ENCODE peak calls at places on chromosomes 7 and 10, in five cellular contexts. T is gastrocnemius medialis, V is tibial artery, F is ovary, Q is adrenal gland. D is an unnamed sample. For H3K9me3 and H3K36me3, the result is how much of the 10 kb centered on the place peaks cover.

GRCh38 chr10:50417486-50417905 is 166.2 kb upstream of the ASAH2 start:
- DNase-seq in T (no peak), V (no peak), F (no peak), Q (no peak), D (no peak)

GRCh38 chr10:60350400-60350799 is 39.3 kb downstream of the ANK3 start:
- DNase-seq in T (no peak), V (no peak), F (no peak), Q (no peak), D (no peak)

GRCh38 chr10:14603539-14604102 is 171.1 kb downstream of the FAM107B start:
- DNase-seq in T (no peak), V (no peak), F (no peak), Q (no peak), D (no peak)

GRCh38 chr7:100882201-100882600 is 7.3 kb downstream of the SRRT start:
- DNase-seq in T (no peak), V (no peak), F (no peak), Q (no peak), D (no peak)

GRCh38 chr10:17644485-17644964 is 574 bp downstream of the STAM start:
- DNase-seq in T (no peak), V (no peak), F (no peak), Q (no peak), D (no peak)

GRCh38 chr10:21525367-21526183 is at the start of gene SKIDA1:
- DNase-seq in T (peak), V (peak), F (peak), Q (peak), D (peak)

GRCh38 chr10:85734791-85735190 is 631.8 kb downstream of the GRID1 start:
- DNase-seq in T (no peak), V (no peak), F (no peak), Q (no peak), D (no peak)

GRCh38 chr10:90652519-90652918 is 205.3 kb downstream of the HTR7 start:
- DNase-seq in T (no peak), V (no peak), F (no peak), Q (no peak), D (no peak)

GRCh38 chr7:19294629-19295028 is 149.4 kb upstream of the FERD3L start:
- DNase-seq in T (no peak), V (no peak), F (no peak), Q (no peak), D (no peak)

GRCh38 chr7:7183061-7183832 is 903 bp downstream of the C1GALT1 start:
- DNase-seq in T (no peak), V (peak), F (peak), Q (peak), D (peak)

GRCh38 chr10:54800677-54801480 is at the start of gene PCDH15:
- DNase-seq in T (no peak), V (no peak), F (no peak), Q (peak), D (no peak)

GRCh38 chr10:29807407-29807806 is 172.6 kb upstream of the SVIL start:
- DNase-seq in T (no peak), V (no peak), F (no peak), Q (no peak), D (peak)

GRCh38 chr10:103153302-103153759 is 39.7 kb downstream of the NT5C2 start:
- DNase-seq in T (no peak), V (no peak), F (peak), Q (no peak), D (no peak)

GRCh38 chr10:78838141-78838540 is 230.6 kb upstream of the ZMIZ1 start:
- DNase-seq in T (no peak), V (no peak), F (no peak), Q (no peak), D (no peak)

GRCh38 chr7:31084226-31084625 is 32.1 kb downstream of the ADCYAP1R1 start:
- DNase-seq in T (no peak), V (no peak), F (no peak), Q (no peak), D (no peak)

GRCh38 chr10:69769395-69769989 is 32.2 kb upstream of the COL13A1 start:
- DNase-seq in T (no peak), V (peak), F (peak), Q (peak), D (no peak)

GRCh38 chr7:55533050-55533728 is 39.1 kb downstream of the VOPP1 start:
- DNase-seq in T (peak), V (no peak), F (no peak), Q (no peak), D (no peak)

GRCh38 chr7:107643407-107643806 is 17.2 kb upstream of the SLC26A4 start:
- DNase-seq in T (no peak), V (no peak), F (no peak), Q (no peak), D (no peak)

GRCh38 chr7:24054231-24054630 is 229.8 kb upstream of the NPY start:
- DNase-seq in T (no peak), V (no peak), F (no peak), Q (no peak), D (no peak)

GRCh38 chr7:24052572-24053223 is 231.3 kb upstream of the NPY start:
- DNase-seq in T (no peak), V (no peak), F (no peak), Q (no peak), D (no peak)

GRCh38 chr7:24058953-24059352 is 225.0 kb upstream of the NPY start:
- DNase-seq in T (no peak), V (no peak), F (no peak), Q (no peak), D (no peak)

GRCh38 chr7:24059775-24060174 is 224.2 kb upstream of the NPY start:
- DNase-seq in T (no peak), V (no peak), F (no peak), Q (no peak), D (no peak)

GRCh38 chr7:24057243-24057642 is 226.7 kb upstream of the NPY start:
- DNase-seq in T (no peak), V (no peak), F (no peak), Q (no peak), D (no peak)
- TF ChIP-seq CTCF in T (no peak), V (no peak), F (no peak), Q (no peak), D (no peak)

GRCh38 chr10:108608860-108609259 is 1314.5 kb downstream of the XPNPEP1 start:
- DNase-seq in T (no peak), V (no peak), F (no peak), Q (no peak), D (no peak)
- H3K9me3 ChIP-seq in T (under half), V (under half), F (under half), Q (under half), D (under half)

GRCh38 chr10:5744849-5745248 is 60.2 kb downstream of the TASOR2 start:
- DNase-seq in T (no peak), V (no peak), F (no peak), Q (no peak), D (no peak)
- H3K36me3 ChIP-seq in T (half or more), V (half or more), F (under half), Q (under half), D (under half)

GRCh38 chr10:63976538-63976937 is 455.3 kb downstream of the REEP3 start:
- DNase-seq in T (no peak), V (no peak), F (no peak), Q (no peak), D (no peak)
- TF ChIP-seq CTCF in T (no peak), V (peak), F (no peak), Q (peak), D (no peak)

GRCh38 chr7:158277219-158278141 is 310.1 kb downstream of the PTPRN2 start:
- DNase-seq in T (no peak), V (peak), F (no peak), Q (no peak), D (peak)
- H3K9me3 ChIP-seq in T (under half), V (under half), F (under half), Q (under half), D (under half)

DNA sequence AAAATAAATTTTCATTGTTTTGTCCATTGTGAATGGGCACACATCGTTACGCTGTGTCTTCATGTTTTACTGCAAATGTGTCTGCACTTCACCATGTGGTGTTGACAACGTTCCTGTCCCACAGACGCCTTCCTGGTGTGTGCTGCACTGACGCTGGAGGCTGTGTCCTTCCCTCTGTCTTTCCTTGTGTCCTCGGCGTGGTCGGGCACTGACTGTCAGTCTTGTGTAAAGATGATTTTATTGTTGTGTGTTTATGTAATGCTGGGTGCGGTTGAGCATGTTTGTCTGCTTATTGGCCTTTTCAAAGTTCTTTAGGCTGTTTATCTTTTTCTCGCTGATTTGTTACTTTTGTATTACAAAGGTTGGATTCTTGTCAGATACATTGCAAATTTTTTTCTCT is 18.1 kb downstream of the IDI2 start:
- DNase-seq in T (no peak), V (no peak), F (no peak), Q (no peak), D (no peak)
- H3K36me3 ChIP-seq in T (half or more), V (half or more), F (under half), Q (half or more), D (half or more)

DNA sequence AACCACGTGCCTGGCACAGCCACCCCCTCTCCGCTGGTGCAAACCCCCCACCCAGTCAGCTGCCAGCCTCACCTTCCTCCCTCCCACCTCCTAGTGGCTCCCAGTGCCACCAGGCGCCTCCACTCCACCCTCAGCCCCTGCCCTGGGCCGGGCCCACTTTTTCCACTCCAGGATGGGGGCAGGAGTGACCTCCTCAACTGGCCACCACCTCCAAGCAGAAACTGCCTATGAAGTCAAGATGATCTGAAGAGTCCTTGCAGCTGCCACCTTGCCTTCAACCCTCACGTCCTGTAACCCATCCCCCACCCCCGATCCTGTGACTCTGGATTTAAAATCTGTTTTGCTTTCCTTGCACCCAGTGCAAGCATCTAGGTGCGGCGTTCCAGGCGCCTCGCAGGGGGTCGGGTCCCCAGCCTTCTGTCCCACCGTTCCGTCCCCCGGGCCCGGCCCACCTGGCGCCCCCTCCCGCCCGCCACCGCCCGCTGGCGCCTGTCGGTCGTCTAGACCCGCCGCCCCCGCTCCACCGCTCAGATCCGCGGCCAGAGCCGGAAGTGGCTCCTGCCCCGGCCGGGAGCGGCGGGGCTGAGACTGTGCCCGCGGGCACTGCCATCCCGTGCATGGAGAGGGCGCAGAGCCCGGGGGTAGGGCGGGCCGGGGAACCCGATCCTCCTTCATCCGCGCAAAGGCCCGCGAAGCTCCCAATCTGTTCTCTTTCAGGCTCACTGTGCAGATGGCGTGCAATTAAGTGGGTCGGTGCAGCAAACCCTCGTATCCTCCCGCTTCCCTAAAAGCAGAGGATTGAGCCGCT is 51.2 kb upstream of the GTF2I start:
- DNase-seq in T (peak), V (peak), F (no peak), Q (peak), D (no peak)
- TF ChIP-seq CTCF in T (no peak), V (no peak), F (no peak), Q (no peak), D (no peak)